ENCODE peak calls at places on chromosomes 16 and 17, in six cellular contexts. U, H, P, E, Y and R are unnamed samples.

GRCh38 chr17:8746501-8747236 is 2.0 kb upstream of the CCDC42 start:
- DNase-seq in P (no peak), U (no peak), H (no peak), Y (no peak), E (peak; percentile 8), R (peak; percentile 11)

GRCh38 chr17:40418428-40418706 is 671 bp upstream of the TOP2A start:
- DNase-seq in U (no peak), H (peak; percentile 36), E (no peak), P (no peak), Y (no peak), R (no peak)

GRCh38 chr16:1641261-1641660 is 29.1 kb downstream of the CRAMP1 start:
- DNase-seq in P (no peak), H (no peak), Y (no peak), U (no peak), E (no peak), R (no peak)

GRCh38 chr17:18291718-18292540 is 22.9 kb downstream of the TOP3A start:
- DNase-seq in E (no peak), U (no peak), H (no peak), P (no peak), Y (no peak), R (no peak)

GRCh38 chr16:88790312-88791150 is 5.5 kb upstream of the PIEZO1 start:
- DNase-seq in Y (peak; percentile 44), U (no peak), P (no peak), E (no peak), H (no peak), R (no peak)

GRCh38 chr17:73872816-73873215 is 228.6 kb upstream of the SDK2 start:
- DNase-seq in H (no peak), P (no peak), U (no peak), E (no peak), Y (no peak), R (no peak)

GRCh38 chr16:55444754-55445485 is 34.1 kb upstream of the MMP2 start:
- DNase-seq in E (no peak), Y (peak; percentile 43), H (peak; percentile 74), U (no peak), P (peak; percentile 19), R (no peak)

GRCh38 chr17:66465701-66466100 is 163.3 kb downstream of the PRKCA start:
- DNase-seq in Y (no peak), U (no peak), P (no peak), E (no peak), H (no peak), R (no peak)

GRCh38 chr16:68146583-68146982 is 61.4 kb downstream of the NFATC3 start:
- DNase-seq in U (no peak), P (no peak), Y (no peak), E (no peak), H (no peak), R (no peak)

GRCh38 chr17:3827124-3827773 is 18.8 kb downstream of the NCBP3 start:
- DNase-seq in U (no peak), P (peak; percentile 42), Y (no peak), H (peak; percentile 48), E (peak; percentile 58), R (peak; percentile 33)

GRCh38 chr17:13931752-13932477 is 137.4 kb upstream of the COX10 start:
- DNase-seq in E (no peak), H (peak; percentile 59), Y (peak; percentile 55), P (no peak), U (no peak), R (no peak)

GRCh38 chr17:59775786-59776350 is 68.4 kb downstream of the VMP1 start:
- DNase-seq in E (no peak), H (no peak), P (no peak), U (no peak), Y (no peak), R (no peak)

GRCh38 chr17:73348824-73349095 is 37.0 kb upstream of the CDC42EP4 start:
- DNase-seq in U (no peak), Y (no peak), P (no peak), E (no peak), H (no peak), R (no peak)

GRCh38 chr16:3745751-3746355 is 28.5 kb upstream of the TRAP1 start:
- DNase-seq in U (no peak), P (no peak), H (peak; percentile 60), E (no peak), Y (no peak), R (no peak)

GRCh38 chr16:73142995-73143394 is 95.1 kb upstream of the ZFHX3 start:
- DNase-seq in U (no peak), E (no peak), H (no peak), Y (no peak), P (no peak), R (no peak)

GRCh38 chr17:8791910-8792270 is 7.3 kb downstream of the MFSD6L start:
- DNase-seq in H (no peak), Y (no peak), U (no peak), P (no peak), E (peak; percentile 19), R (no peak)

GRCh38 chr17:78921437-78921971 is 3.7 kb downstream of the TIMP2 start:
- DNase-seq in U (no peak), P (no peak), Y (peak; percentile 52), E (no peak), H (peak; percentile 84), R (no peak)

GRCh38 chr17:7782237-7782636 is 51.8 kb upstream of the KDM6B start:
- DNase-seq in E (no peak), H (no peak), Y (no peak), U (no peak), P (no peak), R (no peak)

GRCh38 chr16:57041182-57042156 is 50.9 kb upstream of the CPNE2 start:
- DNase-seq in U (no peak), E (no peak), P (no peak), Y (no peak), H (no peak), R (no peak)

DNA sequence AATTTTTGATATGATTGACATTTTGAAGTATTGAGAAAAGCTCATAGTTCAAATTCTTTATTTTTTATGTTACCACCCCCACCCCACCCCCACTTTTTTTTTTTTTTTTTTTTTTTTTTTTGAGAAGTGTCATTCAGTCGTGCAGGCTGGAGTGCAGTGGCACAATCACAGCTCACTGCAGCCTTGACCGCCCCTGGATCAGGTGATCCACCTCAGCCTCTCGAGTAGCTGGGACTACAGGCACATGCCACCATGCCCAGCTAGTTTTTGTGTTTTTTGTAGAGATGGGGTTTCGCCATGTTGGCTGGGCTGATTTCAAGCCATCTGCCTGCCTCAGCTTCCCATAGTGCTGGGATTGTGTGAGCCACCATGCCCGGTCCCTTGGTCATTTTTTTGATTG is 7.4 kb downstream of the TAF15 start:
- DNase-seq in U (no peak), H (no peak), E (no peak), Y (no peak), P (peak; percentile 53), R (no peak)
- H3K4me1 ChIP-seq in U (peaks cover 24% of the 10 kb centered on the region), H (no peaks in the 10 kb centered on the region), E (no peaks in the 10 kb centered on the region), Y (peaks cover 28% of the 10 kb centered on the region), P (peaks cover 5% of the 10 kb centered on the region), R (no peaks in the 10 kb centered on the region)

DNA sequence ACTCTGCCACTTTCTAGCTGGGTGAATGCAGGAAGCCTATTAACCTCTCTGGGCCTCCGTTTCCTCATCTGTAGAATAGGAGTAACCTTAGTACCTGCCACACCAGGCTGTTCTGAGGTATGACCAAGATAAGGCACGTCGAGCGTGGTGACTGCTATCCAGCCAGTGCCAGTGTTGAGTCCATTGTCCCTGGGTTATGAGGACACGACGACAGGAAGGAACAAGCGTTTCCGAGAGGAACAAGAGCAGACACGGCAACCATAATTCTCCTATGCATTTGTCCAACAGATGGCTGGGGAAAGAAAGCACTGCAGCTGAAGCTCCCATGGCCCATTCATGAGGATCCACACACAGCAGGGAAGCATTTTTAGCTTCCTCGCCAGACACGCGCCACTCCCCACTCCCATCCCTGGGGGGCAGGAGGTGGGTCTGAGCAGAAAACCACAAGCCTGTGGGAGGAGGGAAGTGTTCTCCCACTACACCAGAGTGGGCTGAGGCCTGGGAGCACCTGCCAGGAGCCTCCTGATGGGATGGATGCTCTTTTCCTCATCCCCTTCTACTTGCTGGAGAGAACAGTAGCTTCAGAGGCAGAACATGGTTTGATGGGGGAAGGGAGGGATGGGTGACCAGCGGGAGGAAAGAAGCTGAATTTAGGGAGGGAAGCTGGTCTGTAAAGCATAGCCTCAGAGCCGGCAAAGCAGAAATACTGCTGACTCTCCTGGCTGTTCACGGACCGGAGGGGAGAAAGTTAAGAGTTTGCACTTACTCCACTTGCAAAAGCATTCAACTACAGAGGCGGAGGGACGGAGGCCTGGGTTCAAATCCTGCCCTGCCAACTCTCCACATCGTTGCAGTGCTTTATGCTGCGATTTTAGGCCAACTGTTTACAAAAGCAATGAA is 2.7 kb downstream of the COTL1 start:
- DNase-seq in Y (no peak), P (no peak), E (no peak), H (no peak), U (no peak), R (no peak)
- H3K4me3 ChIP-seq in Y (peak overlapping the region; percentile 15), P (no peak overlapping the region), E (no peak overlapping the region), H (no peak overlapping the region), U (peak overlapping the region; percentile 75), R (no peak overlapping the region)

DNA sequence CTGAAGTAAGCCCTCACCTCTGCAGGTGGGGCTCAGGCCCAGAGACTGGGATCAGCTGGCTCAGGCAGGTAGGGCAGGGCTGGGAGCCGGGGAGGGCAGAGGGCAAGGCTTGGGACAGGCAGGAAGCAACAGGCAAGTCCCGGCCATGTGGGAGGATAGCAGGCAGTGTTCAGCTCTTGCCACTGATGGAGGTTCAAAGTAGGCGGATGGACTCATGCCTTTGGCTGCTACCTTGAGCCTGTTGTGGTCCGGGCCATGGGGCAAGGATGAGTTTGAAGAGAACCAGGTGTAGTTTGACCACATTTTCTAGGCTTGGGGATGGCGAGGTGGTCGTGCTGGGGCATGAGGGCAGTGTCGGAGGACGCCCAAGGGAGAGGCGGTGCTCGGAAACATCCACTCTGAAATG is 2.7 kb downstream of the PRCD start:
- DNase-seq in E (no peak), H (no peak), P (no peak), U (no peak), Y (no peak), R (no peak)
- H3K27ac ChIP-seq in E (no peak overlapping the region), H (no peak overlapping the region), P (no peak overlapping the region), U (no peak overlapping the region), Y (no peak overlapping the region), R (no peak overlapping the region)

GRCh38 chr17:2393954-2394749 is 6.7 kb downstream of the MNT start:
- DNase-seq in H (no peak), Y (no peak), P (peak; percentile 14), E (no peak), U (no peak), R (no peak)
- H3K4me1 ChIP-seq in H (peaks cover 56% of the 10 kb centered on the region), Y (peaks cover 83% of the 10 kb centered on the region), P (peaks cover 64% of the 10 kb centered on the region), E (peaks cover 91% of the 10 kb centered on the region), U (peaks cover 55% of the 10 kb centered on the region), R (peaks cover 21% of the 10 kb centered on the region)

DNA sequence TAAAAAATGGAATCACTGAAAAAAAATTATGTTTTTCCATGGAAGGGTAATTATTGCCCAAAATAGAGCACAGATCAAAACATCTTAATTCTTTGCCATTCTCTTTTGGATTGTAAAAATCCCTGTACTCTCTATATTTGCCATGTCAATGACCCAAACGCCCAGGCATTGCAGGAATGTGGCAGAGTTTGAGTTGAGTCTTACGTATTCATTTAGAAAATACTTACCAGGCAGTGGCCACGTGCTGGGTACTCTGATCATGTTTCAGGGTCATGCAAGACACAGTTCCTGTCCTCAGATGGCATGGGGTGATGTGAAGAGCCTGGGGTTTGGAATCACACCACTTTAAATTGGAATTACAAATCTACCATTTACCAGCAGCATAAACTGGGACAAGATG is 267.7 kb downstream of the ABCC12 start:
- DNase-seq in Y (no peak), U (no peak), H (no peak), P (no peak), E (no peak), R (no peak)
- H3K4me3 ChIP-seq in Y (no peak overlapping the region), U (no peak overlapping the region), H (no peak overlapping the region), P (no peak overlapping the region), E (no peak overlapping the region), R (no peak overlapping the region)